ENCODE peak calls at places on chromosomes 2 and 18, in four cellular contexts. One of them, this sample, is unnamed.

GRCh38 chr2:241833101-241833937 is 24.3 kb downstream of the NEU4 start:
- DNase-seq in ovary: no peak
- DNase-seq in stimulated activated CD8-positive, alpha-beta memory T cell treated with anti-CD3 and anti-CD28 coated beads, Interleukin-15, amount 100 ng/mL, for 24 hours: no peak
- DNase-seq in frontal cortex: no peak
- DNase-seq in this sample: peak

GRCh38 chr18:9495916-9496540 is 20.7 kb downstream of the RALBP1 start:
- DNase-seq in ovary: no peak
- DNase-seq in stimulated activated CD8-positive, alpha-beta memory T cell treated with anti-CD3 and anti-CD28 coated beads, Interleukin-15, amount 100 ng/mL, for 24 hours: no peak
- DNase-seq in frontal cortex: no peak
- DNase-seq in this sample: no peak

GRCh38 chr2:156329031-156329921 is 3.2 kb downstream of the NR4A2 start:
- DNase-seq in ovary: peak
- DNase-seq in stimulated activated CD8-positive, alpha-beta memory T cell treated with anti-CD3 and anti-CD28 coated beads, Interleukin-15, amount 100 ng/mL, for 24 hours: no peak
- DNase-seq in frontal cortex: no peak
- DNase-seq in this sample: no peak

GRCh38 chr18:837922-838321 is 25.9 kb upstream of the YES1 start:
- DNase-seq in ovary: no peak
- DNase-seq in stimulated activated CD8-positive, alpha-beta memory T cell treated with anti-CD3 and anti-CD28 coated beads, Interleukin-15, amount 100 ng/mL, for 24 hours: no peak
- DNase-seq in frontal cortex: no peak
- DNase-seq in this sample: no peak

GRCh38 chr18:673317-673716 is 15.9 kb downstream of the TYMS start:
- DNase-seq in ovary: no peak
- DNase-seq in stimulated activated CD8-positive, alpha-beta memory T cell treated with anti-CD3 and anti-CD28 coated beads, Interleukin-15, amount 100 ng/mL, for 24 hours: no peak
- DNase-seq in frontal cortex: no peak
- DNase-seq in this sample: no peak

GRCh38 chr2:16084274-16084673 is 143.9 kb downstream of the MYCN start:
- DNase-seq in ovary: no peak
- DNase-seq in stimulated activated CD8-positive, alpha-beta memory T cell treated with anti-CD3 and anti-CD28 coated beads, Interleukin-15, amount 100 ng/mL, for 24 hours: no peak
- DNase-seq in frontal cortex: no peak
- DNase-seq in this sample: no peak

GRCh38 chr18:67628674-67629073 is 112.2 kb upstream of the DSEL start:
- DNase-seq in ovary: no peak
- DNase-seq in stimulated activated CD8-positive, alpha-beta memory T cell treated with anti-CD3 and anti-CD28 coated beads, Interleukin-15, amount 100 ng/mL, for 24 hours: no peak
- DNase-seq in frontal cortex: no peak
- DNase-seq in this sample: no peak

GRCh38 chr18:9260388-9261380 is 73.9 kb upstream of the TWSG1 start:
- DNase-seq in ovary: no peak
- DNase-seq in stimulated activated CD8-positive, alpha-beta memory T cell treated with anti-CD3 and anti-CD28 coated beads, Interleukin-15, amount 100 ng/mL, for 24 hours: no peak
- DNase-seq in frontal cortex: no peak
- DNase-seq in this sample: no peak

GRCh38 chr2:162106146-162106551 is 32.1 kb upstream of the DPP4 start:
- DNase-seq in ovary: no peak
- DNase-seq in stimulated activated CD8-positive, alpha-beta memory T cell treated with anti-CD3 and anti-CD28 coated beads, Interleukin-15, amount 100 ng/mL, for 24 hours: no peak
- DNase-seq in frontal cortex: no peak
- DNase-seq in this sample: no peak

GRCh38 chr2:133418671-133419070 is 149.6 kb downstream of the NCKAP5 start:
- DNase-seq in ovary: no peak
- DNase-seq in stimulated activated CD8-positive, alpha-beta memory T cell treated with anti-CD3 and anti-CD28 coated beads, Interleukin-15, amount 100 ng/mL, for 24 hours: no peak
- DNase-seq in frontal cortex: no peak
- DNase-seq in this sample: no peak

GRCh38 chr2:149040451-149040850 is 2.0 kb downstream of the LYPD6B start:
- DNase-seq in ovary: no peak
- DNase-seq in stimulated activated CD8-positive, alpha-beta memory T cell treated with anti-CD3 and anti-CD28 coated beads, Interleukin-15, amount 100 ng/mL, for 24 hours: peak
- DNase-seq in frontal cortex: no peak
- DNase-seq in this sample: no peak

GRCh38 chr18:13613591-13614317 is 112.6 kb downstream of the FAM210A start:
- DNase-seq in ovary: no peak
- DNase-seq in stimulated activated CD8-positive, alpha-beta memory T cell treated with anti-CD3 and anti-CD28 coated beads, Interleukin-15, amount 100 ng/mL, for 24 hours: no peak
- DNase-seq in frontal cortex: no peak
- DNase-seq in this sample: no peak

GRCh38 chr18:45588831-45589558 is 26.3 kb upstream of the SLC14A2 start:
- DNase-seq in ovary: no peak
- DNase-seq in stimulated activated CD8-positive, alpha-beta memory T cell treated with anti-CD3 and anti-CD28 coated beads, Interleukin-15, amount 100 ng/mL, for 24 hours: no peak
- DNase-seq in frontal cortex: no peak
- DNase-seq in this sample: peak

GRCh38 chr2:207202645-207203044 is 36.9 kb upstream of the KLF7 start:
- DNase-seq in ovary: peak
- DNase-seq in stimulated activated CD8-positive, alpha-beta memory T cell treated with anti-CD3 and anti-CD28 coated beads, Interleukin-15, amount 100 ng/mL, for 24 hours: no peak
- DNase-seq in frontal cortex: no peak
- DNase-seq in this sample: no peak

GRCh38 chr2:171923206-171923605 is 945 bp downstream of the HAT1 start:
- DNase-seq in ovary: peak
- DNase-seq in stimulated activated CD8-positive, alpha-beta memory T cell treated with anti-CD3 and anti-CD28 coated beads, Interleukin-15, amount 100 ng/mL, for 24 hours: no peak
- DNase-seq in frontal cortex: no peak
- DNase-seq in this sample: no peak

GRCh38 chr18:9933865-9934264 is 20.0 kb downstream of the VAPA start:
- DNase-seq in ovary: no peak
- DNase-seq in stimulated activated CD8-positive, alpha-beta memory T cell treated with anti-CD3 and anti-CD28 coated beads, Interleukin-15, amount 100 ng/mL, for 24 hours: no peak
- DNase-seq in frontal cortex: no peak
- DNase-seq in this sample: no peak

GRCh38 chr18:58117685-58118403 is 73.8 kb downstream of the NEDD4L start:
- DNase-seq in ovary: peak
- DNase-seq in stimulated activated CD8-positive, alpha-beta memory T cell treated with anti-CD3 and anti-CD28 coated beads, Interleukin-15, amount 100 ng/mL, for 24 hours: no peak
- DNase-seq in frontal cortex: no peak
- DNase-seq in this sample: no peak

This sample was measured in uterus.